ENCODE peak calls at places on chromosomes 7 and 10, in seven cellular contexts. One of them, this sample, is unnamed.

GRCh38 chr7:142880886-142881505 is 4.5 kb downstream of the TRPV6 start:
- DNase-seq in CD8-positive, alpha-beta T cell: peak; percentile 47
- DNase-seq in LoVo: peak; percentile 45
- DNase-seq in pons: peak; percentile 15
- DNase-seq in T-helper 2 cell: peak; percentile 8
- DNase-seq in neural crest cell: peak; percentile 22
- DNase-seq in ovary: no peak
- DNase-seq in this sample: peak; percentile 34

GRCh38 chr7:113143486-113144257 is 25.3 kb upstream of the SMIM30 start:
- DNase-seq in CD8-positive, alpha-beta T cell: no peak
- DNase-seq in LoVo: no peak
- DNase-seq in T-helper 2 cell: no peak
- DNase-seq in pons: peak; percentile 26
- DNase-seq in ovary: no peak
- DNase-seq in neural crest cell: no peak
- DNase-seq in this sample: no peak

GRCh38 chr10:85604136-85604725 is 762.4 kb downstream of the GRID1 start:
- DNase-seq in CD8-positive, alpha-beta T cell: no peak
- DNase-seq in pons: no peak
- DNase-seq in ovary: no peak
- DNase-seq in LoVo: no peak
- DNase-seq in neural crest cell: no peak
- DNase-seq in T-helper 2 cell: no peak
- DNase-seq in this sample: no peak

GRCh38 chr10:124688889-124689670 is 55.1 kb downstream of the FAM53B start:
- DNase-seq in pons: no peak
- DNase-seq in CD8-positive, alpha-beta T cell: peak; percentile 67
- DNase-seq in ovary: no peak
- DNase-seq in T-helper 2 cell: peak; percentile 75
- DNase-seq in neural crest cell: no peak
- DNase-seq in LoVo: no peak
- DNase-seq in this sample: peak; percentile 42

GRCh38 chr10:69335063-69335587 is 56.8 kb downstream of the HK1 start:
- DNase-seq in LoVo: no peak
- DNase-seq in ovary: peak; percentile 44
- DNase-seq in neural crest cell: no peak
- DNase-seq in CD8-positive, alpha-beta T cell: no peak
- DNase-seq in pons: peak; percentile 69
- DNase-seq in T-helper 2 cell: peak; percentile 42
- DNase-seq in this sample: peak; percentile 22

GRCh38 chr10:47357911-47358310 is 9.7 kb downstream of the RBP3 start:
- DNase-seq in LoVo: no peak
- DNase-seq in pons: no peak
- DNase-seq in neural crest cell: no peak
- DNase-seq in CD8-positive, alpha-beta T cell: no peak
- DNase-seq in ovary: no peak
- DNase-seq in T-helper 2 cell: no peak
- DNase-seq in this sample: no peak

GRCh38 chr7:134174797-134175261 is 47.7 kb downstream of the LRGUK start:
- DNase-seq in CD8-positive, alpha-beta T cell: no peak
- DNase-seq in neural crest cell: no peak
- DNase-seq in T-helper 2 cell: no peak
- DNase-seq in LoVo: peak; percentile 87
- DNase-seq in pons: no peak
- DNase-seq in ovary: no peak
- DNase-seq in this sample: no peak

GRCh38 chr7:77571791-77572190 is 34.7 kb downstream of the PTPN12 start:
- DNase-seq in T-helper 2 cell: no peak
- DNase-seq in ovary: no peak
- DNase-seq in CD8-positive, alpha-beta T cell: no peak
- DNase-seq in LoVo: no peak
- DNase-seq in neural crest cell: no peak
- DNase-seq in pons: no peak
- DNase-seq in this sample: no peak

GRCh38 chr10:83165164-83165563 is 974.1 kb upstream of the GHITM start:
- DNase-seq in CD8-positive, alpha-beta T cell: no peak
- DNase-seq in pons: no peak
- DNase-seq in LoVo: no peak
- DNase-seq in ovary: no peak
- DNase-seq in neural crest cell: no peak
- DNase-seq in T-helper 2 cell: no peak
- DNase-seq in this sample: no peak

GRCh38 chr7:110531186-110531585 is 559.7 kb upstream of the LRRN3 start:
- DNase-seq in CD8-positive, alpha-beta T cell: no peak
- DNase-seq in LoVo: no peak
- DNase-seq in neural crest cell: no peak
- DNase-seq in ovary: no peak
- DNase-seq in pons: no peak
- DNase-seq in T-helper 2 cell: no peak
- DNase-seq in this sample: no peak

GRCh38 chr10:50846753-50847152 is 38.7 kb downstream of the A1CF start:
- DNase-seq in LoVo: no peak
- DNase-seq in T-helper 2 cell: no peak
- DNase-seq in neural crest cell: no peak
- DNase-seq in ovary: no peak
- DNase-seq in pons: no peak
- DNase-seq in CD8-positive, alpha-beta T cell: no peak
- DNase-seq in this sample: no peak

GRCh38 chr7:33905389-33906032 is at the start of gene BMPER:
- DNase-seq in ovary: peak; percentile 45
- DNase-seq in pons: no peak
- DNase-seq in neural crest cell: peak; percentile 22
- DNase-seq in CD8-positive, alpha-beta T cell: no peak
- DNase-seq in LoVo: no peak
- DNase-seq in T-helper 2 cell: no peak
- DNase-seq in this sample: no peak

GRCh38 chr7:151448261-151449252 is 8.6 kb upstream of the CRYGN start:
- DNase-seq in ovary: peak; percentile 70
- DNase-seq in T-helper 2 cell: peak; percentile 69
- DNase-seq in CD8-positive, alpha-beta T cell: peak; percentile 78
- DNase-seq in LoVo: peak; percentile 73
- DNase-seq in pons: peak; percentile 20
- DNase-seq in neural crest cell: peak; percentile 80
- DNase-seq in this sample: peak; percentile 78

GRCh38 chr10:33453081-33453850 is 118.8 kb upstream of the NRP1 start:
- DNase-seq in LoVo: no peak
- DNase-seq in T-helper 2 cell: no peak
- DNase-seq in ovary: no peak
- DNase-seq in CD8-positive, alpha-beta T cell: no peak
- DNase-seq in pons: no peak
- DNase-seq in neural crest cell: no peak
- DNase-seq in this sample: no peak

GRCh38 chr10:102639527-102639926 is 4.8 kb upstream of the TRIM8 start:
- DNase-seq in pons: no peak
- DNase-seq in neural crest cell: no peak
- DNase-seq in ovary: no peak
- DNase-seq in LoVo: no peak
- DNase-seq in CD8-positive, alpha-beta T cell: no peak
- DNase-seq in T-helper 2 cell: no peak
- DNase-seq in this sample: no peak

GRCh38 chr7:76515999-76516443 is 5.7 kb downstream of the UPK3B start:
- DNase-seq in ovary: no peak
- DNase-seq in LoVo: no peak
- DNase-seq in CD8-positive, alpha-beta T cell: no peak
- DNase-seq in T-helper 2 cell: no peak
- DNase-seq in neural crest cell: no peak
- DNase-seq in pons: no peak
- DNase-seq in this sample: no peak

GRCh38 chr10:88826390-88826789 is 23.9 kb downstream of the LIPM start:
- DNase-seq in LoVo: no peak
- DNase-seq in CD8-positive, alpha-beta T cell: no peak
- DNase-seq in pons: no peak
- DNase-seq in T-helper 2 cell: no peak
- DNase-seq in ovary: no peak
- DNase-seq in neural crest cell: no peak
- DNase-seq in this sample: no peak

GRCh38 chr7:105688617-105689016 is 107.3 kb upstream of the EFCAB10 start:
- DNase-seq in ovary: no peak
- DNase-seq in neural crest cell: no peak
- DNase-seq in pons: no peak
- DNase-seq in LoVo: no peak
- DNase-seq in CD8-positive, alpha-beta T cell: no peak
- DNase-seq in T-helper 2 cell: no peak
- DNase-seq in this sample: no peak

GRCh38 chr7:94344826-94345225 is 49.9 kb upstream of the COL1A2 start:
- DNase-seq in LoVo: no peak
- DNase-seq in pons: no peak
- DNase-seq in CD8-positive, alpha-beta T cell: no peak
- DNase-seq in neural crest cell: no peak
- DNase-seq in ovary: no peak
- DNase-seq in T-helper 2 cell: no peak
- DNase-seq in this sample: no peak

GRCh38 chr10:129375912-129376311 is 91.1 kb upstream of the MGMT start:
- DNase-seq in LoVo: no peak
- DNase-seq in pons: no peak
- DNase-seq in CD8-positive, alpha-beta T cell: no peak
- DNase-seq in T-helper 2 cell: no peak
- DNase-seq in neural crest cell: no peak
- DNase-seq in ovary: no peak
- DNase-seq in this sample: no peak

GRCh38 chr10:93180402-93181040 is 106.8 kb downstream of the CYP26A1 start:
- DNase-seq in ovary: peak; percentile 29
- DNase-seq in T-helper 2 cell: no peak
- DNase-seq in CD8-positive, alpha-beta T cell: no peak
- DNase-seq in neural crest cell: no peak
- DNase-seq in LoVo: no peak
- DNase-seq in pons: no peak
- DNase-seq in this sample: no peak

GRCh38 chr10:128032466-128032865 is 93.8 kb downstream of the MKI67 start:
- DNase-seq in CD8-positive, alpha-beta T cell: no peak
- DNase-seq in ovary: no peak
- DNase-seq in pons: no peak
- DNase-seq in LoVo: no peak
- DNase-seq in neural crest cell: no peak
- DNase-seq in T-helper 2 cell: no peak
- DNase-seq in this sample: no peak

GRCh38 chr7:76412249-76412648 is 2.8 kb upstream of the SSC4D start:
- DNase-seq in CD8-positive, alpha-beta T cell: no peak
- DNase-seq in ovary: no peak
- DNase-seq in pons: no peak
- DNase-seq in neural crest cell: no peak
- DNase-seq in T-helper 2 cell: no peak
- DNase-seq in LoVo: no peak
- DNase-seq in this sample: no peak

GRCh38 chr7:5598261-5598761 is 174.7 kb upstream of the TNRC18 start:
- DNase-seq in neural crest cell: no peak
- DNase-seq in CD8-positive, alpha-beta T cell: no peak
- DNase-seq in LoVo: no peak
- DNase-seq in T-helper 2 cell: no peak
- DNase-seq in ovary: peak; percentile 50
- DNase-seq in pons: no peak
- DNase-seq in this sample: no peak

GRCh38 chr10:101565936-101566332 is 22.1 kb downstream of the POLL start:
- DNase-seq in CD8-positive, alpha-beta T cell: no peak
- DNase-seq in ovary: no peak
- DNase-seq in LoVo: no peak
- DNase-seq in neural crest cell: no peak
- DNase-seq in T-helper 2 cell: no peak
- DNase-seq in pons: no peak
- DNase-seq in this sample: no peak

GRCh38 chr10:93461124-93461806 is 20.9 kb downstream of the MYOF start:
- DNase-seq in LoVo: no peak
- DNase-seq in CD8-positive, alpha-beta T cell: no peak
- DNase-seq in pons: no peak
- DNase-seq in neural crest cell: no peak
- DNase-seq in T-helper 2 cell: no peak
- DNase-seq in ovary: no peak
- DNase-seq in this sample: no peak

GRCh38 chr10:124733566-124734245 is 10.5 kb downstream of the FAM53B start:
- DNase-seq in T-helper 2 cell: no peak
- DNase-seq in LoVo: no peak
- DNase-seq in CD8-positive, alpha-beta T cell: no peak
- DNase-seq in pons: peak; percentile 14
- DNase-seq in neural crest cell: no peak
- DNase-seq in ovary: no peak
- DNase-seq in this sample: no peak

GRCh38 chr10:5775705-5776104 is 37.5 kb downstream of the GDI2 start:
- DNase-seq in neural crest cell: no peak
- DNase-seq in CD8-positive, alpha-beta T cell: peak; percentile 93
- DNase-seq in ovary: no peak
- DNase-seq in pons: peak; percentile 14
- DNase-seq in LoVo: no peak
- DNase-seq in T-helper 2 cell: peak; percentile 65
- DNase-seq in this sample: peak; percentile 83

GRCh38 chr10:23556727-23557440 is 118.0 kb downstream of the OTUD1 start:
- DNase-seq in pons: no peak
- DNase-seq in LoVo: no peak
- DNase-seq in ovary: no peak
- DNase-seq in CD8-positive, alpha-beta T cell: no peak
- DNase-seq in T-helper 2 cell: no peak
- DNase-seq in neural crest cell: no peak
- DNase-seq in this sample: no peak

GRCh38 chr7:51246258-51247245 is 70.1 kb downstream of the COBL start:
- DNase-seq in neural crest cell: no peak
- DNase-seq in pons: peak; percentile 91
- DNase-seq in T-helper 2 cell: no peak
- DNase-seq in CD8-positive, alpha-beta T cell: no peak
- DNase-seq in LoVo: no peak
- DNase-seq in ovary: peak; percentile 58
- DNase-seq in this sample: no peak

GRCh38 chr7:131231381-131232220 is 96.1 kb upstream of the MKLN1 start:
- DNase-seq in ovary: peak; percentile 22
- DNase-seq in CD8-positive, alpha-beta T cell: peak; percentile 86
- DNase-seq in pons: peak; percentile 71
- DNase-seq in LoVo: no peak
- DNase-seq in T-helper 2 cell: peak; percentile 79
- DNase-seq in neural crest cell: no peak
- DNase-seq in this sample: peak; percentile 85

GRCh38 chr10:114930320-114930719 is 7.7 kb upstream of the TRUB1 start:
- DNase-seq in neural crest cell: no peak
- DNase-seq in ovary: no peak
- DNase-seq in pons: no peak
- DNase-seq in LoVo: no peak
- DNase-seq in CD8-positive, alpha-beta T cell: no peak
- DNase-seq in T-helper 2 cell: no peak
- DNase-seq in this sample: no peak

This sample was measured in central memory CD4-positive, alpha-beta T cell.